ENCODE peak calls at places on chromosomes 1 and 21, in seven cellular contexts. One of them, this sample, is unnamed.

GRCh38 chr1:100512803-100513352 is 25.1 kb upstream of the GPR88 start:
- DNase-seq in lower leg skin: no peak
- DNase-seq in esophagus squamous epithelium: no peak
- DNase-seq in kidney epithelial cell: no peak
- DNase-seq in astrocyte: no peak
- DNase-seq in heart left ventricle: no peak
- DNase-seq in PC-9: no peak
- DNase-seq in this sample: no peak

GRCh38 chr1:232786845-232787455 is 18.3 kb upstream of the MAP10 start:
- DNase-seq in PC-9: no peak
- DNase-seq in heart left ventricle: no peak
- DNase-seq in kidney epithelial cell: no peak
- DNase-seq in esophagus squamous epithelium: no peak
- DNase-seq in astrocyte: no peak
- DNase-seq in lower leg skin: no peak
- DNase-seq in this sample: no peak

GRCh38 chr1:163747855-163748254 is 426.1 kb downstream of the NUF2 start:
- DNase-seq in astrocyte: no peak
- DNase-seq in lower leg skin: no peak
- DNase-seq in heart left ventricle: no peak
- DNase-seq in esophagus squamous epithelium: no peak
- DNase-seq in kidney epithelial cell: no peak
- DNase-seq in PC-9: no peak
- DNase-seq in this sample: no peak

GRCh38 chr1:56064705-56065104 is 514.7 kb downstream of the PLPP3 start:
- DNase-seq in PC-9: peak; percentile 77
- DNase-seq in esophagus squamous epithelium: no peak
- DNase-seq in astrocyte: no peak
- DNase-seq in heart left ventricle: no peak
- DNase-seq in lower leg skin: no peak
- DNase-seq in kidney epithelial cell: no peak
- DNase-seq in this sample: peak; percentile 93

GRCh38 chr1:213773975-213774374 is 213.8 kb upstream of the PROX1 start:
- DNase-seq in astrocyte: no peak
- DNase-seq in lower leg skin: no peak
- DNase-seq in kidney epithelial cell: no peak
- DNase-seq in PC-9: no peak
- DNase-seq in esophagus squamous epithelium: no peak
- DNase-seq in heart left ventricle: no peak
- DNase-seq in this sample: no peak

GRCh38 chr21:39072468-39072867 is 110.8 kb downstream of the PSMG1 start:
- DNase-seq in esophagus squamous epithelium: no peak
- DNase-seq in kidney epithelial cell: no peak
- DNase-seq in PC-9: no peak
- DNase-seq in astrocyte: no peak
- DNase-seq in lower leg skin: no peak
- DNase-seq in heart left ventricle: no peak
- DNase-seq in this sample: no peak

GRCh38 chr1:183021405-183022201 is 1.6 kb upstream of the LAMC1 start:
- DNase-seq in PC-9: no peak
- DNase-seq in lower leg skin: no peak
- DNase-seq in kidney epithelial cell: no peak
- DNase-seq in esophagus squamous epithelium: no peak
- DNase-seq in astrocyte: no peak
- DNase-seq in heart left ventricle: no peak
- DNase-seq in this sample: no peak

GRCh38 chr1:193031431-193031830 is 27.7 kb downstream of the UCHL5 start:
- DNase-seq in PC-9: no peak
- DNase-seq in lower leg skin: no peak
- DNase-seq in esophagus squamous epithelium: no peak
- DNase-seq in heart left ventricle: no peak
- DNase-seq in kidney epithelial cell: no peak
- DNase-seq in astrocyte: no peak
- DNase-seq in this sample: no peak

GRCh38 chr1:15959424-15959823 is 16.5 kb downstream of the ZBTB17 start:
- DNase-seq in esophagus squamous epithelium: no peak
- DNase-seq in heart left ventricle: no peak
- DNase-seq in lower leg skin: no peak
- DNase-seq in astrocyte: no peak
- DNase-seq in PC-9: no peak
- DNase-seq in kidney epithelial cell: no peak
- DNase-seq in this sample: no peak

GRCh38 chr1:209416009-209416408 is 167.5 kb upstream of the CAMK1G start:
- DNase-seq in PC-9: peak; percentile 85
- DNase-seq in heart left ventricle: no peak
- DNase-seq in kidney epithelial cell: peak; percentile 100
- DNase-seq in astrocyte: peak; percentile 77
- DNase-seq in lower leg skin: peak; percentile 72
- DNase-seq in esophagus squamous epithelium: no peak
- DNase-seq in this sample: peak; percentile 100

GRCh38 chr1:54421101-54421504 is 14.9 kb upstream of the SSBP3 start:
- DNase-seq in heart left ventricle: no peak
- DNase-seq in lower leg skin: no peak
- DNase-seq in astrocyte: no peak
- DNase-seq in esophagus squamous epithelium: no peak
- DNase-seq in PC-9: peak; percentile 75
- DNase-seq in kidney epithelial cell: peak; percentile 41
- DNase-seq in this sample: peak; percentile 80

GRCh38 chr1:234626391-234626790 is 16.4 kb upstream of the IRF2BP2 start:
- DNase-seq in heart left ventricle: no peak
- DNase-seq in esophagus squamous epithelium: no peak
- DNase-seq in PC-9: no peak
- DNase-seq in astrocyte: no peak
- DNase-seq in lower leg skin: no peak
- DNase-seq in kidney epithelial cell: no peak
- DNase-seq in this sample: no peak

GRCh38 chr21:37757631-37758376 is 158.5 kb downstream of the KCNJ6 start:
- DNase-seq in heart left ventricle: no peak
- DNase-seq in esophagus squamous epithelium: no peak
- DNase-seq in kidney epithelial cell: no peak
- DNase-seq in astrocyte: no peak
- DNase-seq in PC-9: no peak
- DNase-seq in lower leg skin: no peak
- DNase-seq in this sample: no peak

GRCh38 chr1:33347650-33347992 is 26.7 kb upstream of the A3GALT2 start:
- DNase-seq in kidney epithelial cell: no peak
- DNase-seq in heart left ventricle: no peak
- DNase-seq in lower leg skin: peak; percentile 64
- DNase-seq in esophagus squamous epithelium: no peak
- DNase-seq in PC-9: no peak
- DNase-seq in astrocyte: no peak
- DNase-seq in this sample: peak; percentile 43

GRCh38 chr1:200880212-200880611 is 7.4 kb downstream of the GPR25 start:
- DNase-seq in PC-9: no peak
- DNase-seq in kidney epithelial cell: no peak
- DNase-seq in heart left ventricle: no peak
- DNase-seq in astrocyte: no peak
- DNase-seq in lower leg skin: peak; percentile 10
- DNase-seq in esophagus squamous epithelium: no peak
- DNase-seq in this sample: peak; percentile 64

GRCh38 chr1:165647970-165648369 is 16.9 kb downstream of the MGST3 start:
- DNase-seq in PC-9: no peak
- DNase-seq in esophagus squamous epithelium: no peak
- DNase-seq in lower leg skin: no peak
- DNase-seq in heart left ventricle: no peak
- DNase-seq in kidney epithelial cell: no peak
- DNase-seq in astrocyte: no peak
- DNase-seq in this sample: no peak

GRCh38 chr1:117260761-117261462 is 50.2 kb upstream of the VTCN1 start:
- DNase-seq in kidney epithelial cell: no peak
- DNase-seq in lower leg skin: no peak
- DNase-seq in esophagus squamous epithelium: no peak
- DNase-seq in heart left ventricle: no peak
- DNase-seq in astrocyte: no peak
- DNase-seq in PC-9: no peak
- DNase-seq in this sample: no peak

GRCh38 chr1:38524025-38524641 is 335.4 kb downstream of the RRAGC start:
- DNase-seq in lower leg skin: no peak
- DNase-seq in heart left ventricle: no peak
- DNase-seq in kidney epithelial cell: no peak
- DNase-seq in PC-9: no peak
- DNase-seq in astrocyte: no peak
- DNase-seq in esophagus squamous epithelium: no peak
- DNase-seq in this sample: no peak

GRCh38 chr1:151867321-151867720 is 13.8 kb upstream of the THEM5 start:
- DNase-seq in kidney epithelial cell: no peak
- DNase-seq in esophagus squamous epithelium: no peak
- DNase-seq in astrocyte: no peak
- DNase-seq in lower leg skin: no peak
- DNase-seq in PC-9: no peak
- DNase-seq in heart left ventricle: no peak
- DNase-seq in this sample: no peak

GRCh38 chr1:11839727-11840705 is 7.6 kb downstream of the NPPA start:
- DNase-seq in esophagus squamous epithelium: no peak
- DNase-seq in kidney epithelial cell: no peak
- DNase-seq in lower leg skin: no peak
- DNase-seq in PC-9: no peak
- DNase-seq in astrocyte: no peak
- DNase-seq in heart left ventricle: no peak
- DNase-seq in this sample: no peak

GRCh38 chr1:173562813-173563212 is 40.1 kb downstream of the SLC9C2 start:
- DNase-seq in esophagus squamous epithelium: no peak
- DNase-seq in lower leg skin: no peak
- DNase-seq in astrocyte: no peak
- DNase-seq in heart left ventricle: no peak
- DNase-seq in PC-9: no peak
- DNase-seq in kidney epithelial cell: no peak
- DNase-seq in this sample: no peak

GRCh38 chr1:223620297-223620900 is 45.1 kb downstream of the CAPN8 start:
- DNase-seq in PC-9: no peak
- DNase-seq in lower leg skin: no peak
- DNase-seq in esophagus squamous epithelium: no peak
- DNase-seq in kidney epithelial cell: no peak
- DNase-seq in heart left ventricle: no peak
- DNase-seq in astrocyte: no peak
- DNase-seq in this sample: no peak

GRCh38 chr1:208223136-208223535 is 21.0 kb downstream of the PLXNA2 start:
- DNase-seq in kidney epithelial cell: no peak
- DNase-seq in astrocyte: peak; percentile 69
- DNase-seq in lower leg skin: no peak
- DNase-seq in esophagus squamous epithelium: no peak
- DNase-seq in heart left ventricle: no peak
- DNase-seq in PC-9: peak; percentile 40
- DNase-seq in this sample: peak; percentile 47

GRCh38 chr1:167544447-167544846 is 9.1 kb downstream of the CREG1 start:
- DNase-seq in heart left ventricle: no peak
- DNase-seq in lower leg skin: no peak
- DNase-seq in PC-9: peak; percentile 42
- DNase-seq in kidney epithelial cell: no peak
- DNase-seq in esophagus squamous epithelium: no peak
- DNase-seq in astrocyte: no peak
- DNase-seq in this sample: peak; percentile 95

GRCh38 chr1:159825564-159825963 is 1.1 kb upstream of the SLAMF8 start:
- DNase-seq in PC-9: no peak
- DNase-seq in lower leg skin: no peak
- DNase-seq in kidney epithelial cell: no peak
- DNase-seq in esophagus squamous epithelium: no peak
- DNase-seq in astrocyte: no peak
- DNase-seq in heart left ventricle: no peak
- DNase-seq in this sample: no peak

GRCh38 chr21:44485254-44485793 is 30.0 kb downstream of the LRRC3 start:
- DNase-seq in esophagus squamous epithelium: no peak
- DNase-seq in PC-9: no peak
- DNase-seq in kidney epithelial cell: no peak
- DNase-seq in lower leg skin: no peak
- DNase-seq in heart left ventricle: no peak
- DNase-seq in astrocyte: no peak
- DNase-seq in this sample: no peak
- TF ChIP-seq CTCF in esophagus squamous epithelium: no peak
- TF ChIP-seq CTCF in PC-9: no peak
- TF ChIP-seq CTCF in kidney epithelial cell: no peak
- TF ChIP-seq CTCF in lower leg skin: no peak
- TF ChIP-seq CTCF in heart left ventricle: peak; percentile 13
- TF ChIP-seq CTCF in astrocyte: no peak
- TF ChIP-seq CTCF in this sample: no peak

GRCh38 chr1:226452981-226453380 is 45.1 kb upstream of the PARP1 start:
- DNase-seq in esophagus squamous epithelium: no peak
- DNase-seq in kidney epithelial cell: no peak
- DNase-seq in lower leg skin: no peak
- DNase-seq in heart left ventricle: no peak
- DNase-seq in PC-9: no peak
- DNase-seq in astrocyte: no peak
- DNase-seq in this sample: no peak

GRCh38 chr1:226455843-226456242 is 48.0 kb upstream of the PARP1 start:
- DNase-seq in PC-9: no peak
- DNase-seq in heart left ventricle: no peak
- DNase-seq in esophagus squamous epithelium: no peak
- DNase-seq in lower leg skin: no peak
- DNase-seq in kidney epithelial cell: no peak
- DNase-seq in astrocyte: no peak
- DNase-seq in this sample: no peak

GRCh38 chr1:226457307-226457712 is 49.4 kb upstream of the PARP1 start:
- DNase-seq in kidney epithelial cell: no peak
- DNase-seq in PC-9: no peak
- DNase-seq in astrocyte: no peak
- DNase-seq in heart left ventricle: no peak
- DNase-seq in lower leg skin: no peak
- DNase-seq in esophagus squamous epithelium: no peak
- DNase-seq in this sample: no peak
- TF ChIP-seq CTCF in kidney epithelial cell: no peak
- TF ChIP-seq CTCF in PC-9: no peak
- TF ChIP-seq CTCF in astrocyte: no peak
- TF ChIP-seq CTCF in heart left ventricle: peak; percentile 21
- TF ChIP-seq CTCF in lower leg skin: no peak
- TF ChIP-seq CTCF in esophagus squamous epithelium: no peak
- TF ChIP-seq CTCF in this sample: no peak

GRCh38 chr1:43358121-43358745 is 548 bp upstream of the CDC20 start:
- DNase-seq in lower leg skin: no peak
- DNase-seq in PC-9: peak; percentile 62
- DNase-seq in esophagus squamous epithelium: no peak
- DNase-seq in heart left ventricle: no peak
- DNase-seq in kidney epithelial cell: no peak
- DNase-seq in astrocyte: peak; percentile 41
- DNase-seq in this sample: no peak
- TF ChIP-seq CTCF in lower leg skin: no peak
- TF ChIP-seq CTCF in PC-9: peak; percentile 64
- TF ChIP-seq CTCF in esophagus squamous epithelium: peak; percentile 4
- TF ChIP-seq CTCF in heart left ventricle: no peak
- TF ChIP-seq CTCF in kidney epithelial cell: peak; percentile 69
- TF ChIP-seq CTCF in astrocyte: peak; percentile 24
- TF ChIP-seq CTCF in this sample: peak; percentile 48

DNA sequence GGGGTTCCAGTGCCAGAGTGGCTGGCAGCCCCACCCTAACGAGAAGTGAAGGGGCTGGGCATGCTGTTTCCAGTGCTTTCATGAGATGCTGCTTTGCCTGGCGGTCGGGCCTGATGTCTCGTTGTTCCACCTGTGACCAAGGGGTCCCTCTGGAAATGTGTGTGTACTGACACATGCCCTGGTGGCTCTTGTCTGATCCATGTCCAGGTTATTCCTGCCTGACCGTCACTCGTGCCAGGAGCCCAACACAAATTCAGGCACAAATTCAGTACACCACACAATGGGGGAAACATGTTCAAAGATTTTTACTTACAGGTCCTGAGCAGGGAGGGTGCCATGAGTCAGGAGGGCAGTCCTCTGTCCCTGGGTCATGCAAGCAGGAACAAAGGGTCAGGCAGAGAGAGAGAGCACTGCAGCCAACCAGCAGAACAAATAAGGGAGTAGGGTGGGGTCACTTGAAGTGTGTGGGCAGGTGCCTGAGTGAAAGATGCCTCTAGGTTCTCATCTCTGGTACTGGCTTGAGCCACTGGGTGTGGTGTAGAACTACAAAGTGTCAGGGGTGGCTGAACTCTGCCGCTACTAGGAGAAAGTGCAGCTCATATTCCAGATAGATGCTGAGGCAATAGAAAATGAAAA is 76.4 kb downstream of the ADARB1 start:
- DNase-seq in kidney epithelial cell: no peak
- DNase-seq in heart left ventricle: no peak
- DNase-seq in PC-9: no peak
- DNase-seq in lower leg skin: peak; percentile 12
- DNase-seq in astrocyte: no peak
- DNase-seq in esophagus squamous epithelium: no peak
- DNase-seq in this sample: no peak
- TF ChIP-seq CTCF in kidney epithelial cell: no peak
- TF ChIP-seq CTCF in heart left ventricle: no peak
- TF ChIP-seq CTCF in PC-9: no peak
- TF ChIP-seq CTCF in lower leg skin: no peak
- TF ChIP-seq CTCF in astrocyte: no peak
- TF ChIP-seq CTCF in esophagus squamous epithelium: no peak
- TF ChIP-seq CTCF in this sample: no peak

This sample was measured in mammary epithelial cell.